ENCODE peak calls at places on chromosomes 13 and 19, in ten cellular contexts. One of them, this sample, is unnamed.

GRCh38 chr19:11195169-11195568 is 2.2 kb downstream of the KANK2 start:
- DNase-seq in Peyer's patch: no peak
- DNase-seq in activated naive CD8-positive, alpha-beta T cell treated with anti-CD3 and anti-CD28 coated beads, Interleukin-2, amount 50 U/mL, for 24 hours: no peak
- DNase-seq in stimulated activated CD4-positive, alpha-beta T cell treated with anti-CD3 and anti-CD28 coated beads, Interleukin-15, amount 100 ng/mL, for 24 hours: no peak
- DNase-seq in activated gamma-delta T cell: no peak
- DNase-seq in putamen: no peak
- DNase-seq in A549: no peak
- DNase-seq in Right ventricle myocardium superior: peak; percentile 61
- DNase-seq in effector memory CD8-positive, alpha-beta T cell: no peak
- DNase-seq in stimulated activated CD8-positive, alpha-beta memory T cell treated with anti-CD3 and anti-CD28 coated beads, Interleukin-12 subunit alpha, Interleukin-12 subunit beta, amount 100 ng/mL, for 4 hours: no peak
- DNase-seq in this sample: no peak

GRCh38 chr19:2250765-2251576 is 1.8 kb downstream of the AMH start:
- DNase-seq in activated naive CD8-positive, alpha-beta T cell treated with anti-CD3 and anti-CD28 coated beads, Interleukin-2, amount 50 U/mL, for 24 hours: no peak
- DNase-seq in Right ventricle myocardium superior: no peak
- DNase-seq in activated gamma-delta T cell: no peak
- DNase-seq in A549: no peak
- DNase-seq in stimulated activated CD4-positive, alpha-beta T cell treated with anti-CD3 and anti-CD28 coated beads, Interleukin-15, amount 100 ng/mL, for 24 hours: peak; percentile 48
- DNase-seq in effector memory CD8-positive, alpha-beta T cell: no peak
- DNase-seq in putamen: no peak
- DNase-seq in stimulated activated CD8-positive, alpha-beta memory T cell treated with anti-CD3 and anti-CD28 coated beads, Interleukin-12 subunit alpha, Interleukin-12 subunit beta, amount 100 ng/mL, for 4 hours: no peak
- DNase-seq in Peyer's patch: no peak
- DNase-seq in this sample: no peak

GRCh38 chr19:9165256-9165655 is 13.5 kb upstream of the OR7D2 start:
- DNase-seq in A549: no peak
- DNase-seq in putamen: no peak
- DNase-seq in activated naive CD8-positive, alpha-beta T cell treated with anti-CD3 and anti-CD28 coated beads, Interleukin-2, amount 50 U/mL, for 24 hours: no peak
- DNase-seq in activated gamma-delta T cell: no peak
- DNase-seq in Peyer's patch: no peak
- DNase-seq in effector memory CD8-positive, alpha-beta T cell: no peak
- DNase-seq in stimulated activated CD8-positive, alpha-beta memory T cell treated with anti-CD3 and anti-CD28 coated beads, Interleukin-12 subunit alpha, Interleukin-12 subunit beta, amount 100 ng/mL, for 4 hours: no peak
- DNase-seq in stimulated activated CD4-positive, alpha-beta T cell treated with anti-CD3 and anti-CD28 coated beads, Interleukin-15, amount 100 ng/mL, for 24 hours: no peak
- DNase-seq in Right ventricle myocardium superior: no peak
- DNase-seq in this sample: no peak

GRCh38 chr13:72639377-72639776 is 88.1 kb downstream of the MZT1 start:
- DNase-seq in Right ventricle myocardium superior: no peak
- DNase-seq in Peyer's patch: no peak
- DNase-seq in stimulated activated CD4-positive, alpha-beta T cell treated with anti-CD3 and anti-CD28 coated beads, Interleukin-15, amount 100 ng/mL, for 24 hours: no peak
- DNase-seq in A549: no peak
- DNase-seq in stimulated activated CD8-positive, alpha-beta memory T cell treated with anti-CD3 and anti-CD28 coated beads, Interleukin-12 subunit alpha, Interleukin-12 subunit beta, amount 100 ng/mL, for 4 hours: no peak
- DNase-seq in activated gamma-delta T cell: no peak
- DNase-seq in effector memory CD8-positive, alpha-beta T cell: no peak
- DNase-seq in putamen: no peak
- DNase-seq in activated naive CD8-positive, alpha-beta T cell treated with anti-CD3 and anti-CD28 coated beads, Interleukin-2, amount 50 U/mL, for 24 hours: no peak
- DNase-seq in this sample: no peak

GRCh38 chr13:107203146-107203847 is 635.4 kb upstream of the ARGLU1 start:
- DNase-seq in putamen: no peak
- DNase-seq in Right ventricle myocardium superior: no peak
- DNase-seq in stimulated activated CD8-positive, alpha-beta memory T cell treated with anti-CD3 and anti-CD28 coated beads, Interleukin-12 subunit alpha, Interleukin-12 subunit beta, amount 100 ng/mL, for 4 hours: no peak
- DNase-seq in activated gamma-delta T cell: peak; percentile 2
- DNase-seq in effector memory CD8-positive, alpha-beta T cell: no peak
- DNase-seq in activated naive CD8-positive, alpha-beta T cell treated with anti-CD3 and anti-CD28 coated beads, Interleukin-2, amount 50 U/mL, for 24 hours: no peak
- DNase-seq in stimulated activated CD4-positive, alpha-beta T cell treated with anti-CD3 and anti-CD28 coated beads, Interleukin-15, amount 100 ng/mL, for 24 hours: no peak
- DNase-seq in Peyer's patch: no peak
- DNase-seq in A549: peak; percentile 5
- DNase-seq in this sample: no peak

GRCh38 chr19:46621191-46622117 is 3.4 kb downstream of the PTGIR start:
- DNase-seq in Peyer's patch: no peak
- DNase-seq in activated naive CD8-positive, alpha-beta T cell treated with anti-CD3 and anti-CD28 coated beads, Interleukin-2, amount 50 U/mL, for 24 hours: no peak
- DNase-seq in stimulated activated CD4-positive, alpha-beta T cell treated with anti-CD3 and anti-CD28 coated beads, Interleukin-15, amount 100 ng/mL, for 24 hours: no peak
- DNase-seq in stimulated activated CD8-positive, alpha-beta memory T cell treated with anti-CD3 and anti-CD28 coated beads, Interleukin-12 subunit alpha, Interleukin-12 subunit beta, amount 100 ng/mL, for 4 hours: no peak
- DNase-seq in Right ventricle myocardium superior: no peak
- DNase-seq in effector memory CD8-positive, alpha-beta T cell: no peak
- DNase-seq in putamen: no peak
- DNase-seq in activated gamma-delta T cell: no peak
- DNase-seq in A549: no peak
- DNase-seq in this sample: no peak

GRCh38 chr13:29935309-29935981 is 85.0 kb upstream of the UBL3 start:
- DNase-seq in putamen: peak; percentile 75
- DNase-seq in stimulated activated CD4-positive, alpha-beta T cell treated with anti-CD3 and anti-CD28 coated beads, Interleukin-15, amount 100 ng/mL, for 24 hours: peak; percentile 83
- DNase-seq in activated gamma-delta T cell: peak; percentile 48
- DNase-seq in stimulated activated CD8-positive, alpha-beta memory T cell treated with anti-CD3 and anti-CD28 coated beads, Interleukin-12 subunit alpha, Interleukin-12 subunit beta, amount 100 ng/mL, for 4 hours: peak; percentile 27
- DNase-seq in Peyer's patch: no peak
- DNase-seq in effector memory CD8-positive, alpha-beta T cell: peak; percentile 76
- DNase-seq in Right ventricle myocardium superior: no peak
- DNase-seq in A549: no peak
- DNase-seq in activated naive CD8-positive, alpha-beta T cell treated with anti-CD3 and anti-CD28 coated beads, Interleukin-2, amount 50 U/mL, for 24 hours: peak; percentile 65
- DNase-seq in this sample: peak; percentile 78

GRCh38 chr13:64083396-64083795 is 2667.7 kb upstream of the PCDH20 start:
- DNase-seq in activated gamma-delta T cell: no peak
- DNase-seq in A549: no peak
- DNase-seq in putamen: no peak
- DNase-seq in activated naive CD8-positive, alpha-beta T cell treated with anti-CD3 and anti-CD28 coated beads, Interleukin-2, amount 50 U/mL, for 24 hours: no peak
- DNase-seq in stimulated activated CD8-positive, alpha-beta memory T cell treated with anti-CD3 and anti-CD28 coated beads, Interleukin-12 subunit alpha, Interleukin-12 subunit beta, amount 100 ng/mL, for 4 hours: no peak
- DNase-seq in stimulated activated CD4-positive, alpha-beta T cell treated with anti-CD3 and anti-CD28 coated beads, Interleukin-15, amount 100 ng/mL, for 24 hours: no peak
- DNase-seq in Peyer's patch: no peak
- DNase-seq in effector memory CD8-positive, alpha-beta T cell: no peak
- DNase-seq in Right ventricle myocardium superior: no peak
- DNase-seq in this sample: no peak

GRCh38 chr13:95385808-95386207 is 84.6 kb upstream of the ABCC4 start:
- DNase-seq in Peyer's patch: no peak
- DNase-seq in activated naive CD8-positive, alpha-beta T cell treated with anti-CD3 and anti-CD28 coated beads, Interleukin-2, amount 50 U/mL, for 24 hours: no peak
- DNase-seq in Right ventricle myocardium superior: no peak
- DNase-seq in activated gamma-delta T cell: no peak
- DNase-seq in A549: no peak
- DNase-seq in stimulated activated CD8-positive, alpha-beta memory T cell treated with anti-CD3 and anti-CD28 coated beads, Interleukin-12 subunit alpha, Interleukin-12 subunit beta, amount 100 ng/mL, for 4 hours: no peak
- DNase-seq in effector memory CD8-positive, alpha-beta T cell: no peak
- DNase-seq in stimulated activated CD4-positive, alpha-beta T cell treated with anti-CD3 and anti-CD28 coated beads, Interleukin-15, amount 100 ng/mL, for 24 hours: no peak
- DNase-seq in putamen: no peak
- DNase-seq in this sample: no peak

GRCh38 chr13:101453784-101454201 is 1.3 kb downstream of the ITGBL1 start:
- DNase-seq in Right ventricle myocardium superior: peak; percentile 42
- DNase-seq in effector memory CD8-positive, alpha-beta T cell: no peak
- DNase-seq in activated naive CD8-positive, alpha-beta T cell treated with anti-CD3 and anti-CD28 coated beads, Interleukin-2, amount 50 U/mL, for 24 hours: no peak
- DNase-seq in stimulated activated CD8-positive, alpha-beta memory T cell treated with anti-CD3 and anti-CD28 coated beads, Interleukin-12 subunit alpha, Interleukin-12 subunit beta, amount 100 ng/mL, for 4 hours: no peak
- DNase-seq in activated gamma-delta T cell: peak; percentile 3
- DNase-seq in A549: no peak
- DNase-seq in Peyer's patch: no peak
- DNase-seq in putamen: no peak
- DNase-seq in stimulated activated CD4-positive, alpha-beta T cell treated with anti-CD3 and anti-CD28 coated beads, Interleukin-15, amount 100 ng/mL, for 24 hours: no peak
- DNase-seq in this sample: no peak

GRCh38 chr19:43820098-43820860 is 6.8 kb upstream of the ZNF283 start:
- DNase-seq in Peyer's patch: no peak
- DNase-seq in stimulated activated CD4-positive, alpha-beta T cell treated with anti-CD3 and anti-CD28 coated beads, Interleukin-15, amount 100 ng/mL, for 24 hours: peak; percentile 61
- DNase-seq in Right ventricle myocardium superior: peak; percentile 61
- DNase-seq in A549: peak; percentile 35
- DNase-seq in activated naive CD8-positive, alpha-beta T cell treated with anti-CD3 and anti-CD28 coated beads, Interleukin-2, amount 50 U/mL, for 24 hours: peak; percentile 23
- DNase-seq in activated gamma-delta T cell: no peak
- DNase-seq in effector memory CD8-positive, alpha-beta T cell: no peak
- DNase-seq in stimulated activated CD8-positive, alpha-beta memory T cell treated with anti-CD3 and anti-CD28 coated beads, Interleukin-12 subunit alpha, Interleukin-12 subunit beta, amount 100 ng/mL, for 4 hours: no peak
- DNase-seq in putamen: peak; percentile 42
- DNase-seq in this sample: peak; percentile 71

GRCh38 chr13:55347528-55347927 is 1793.2 kb upstream of the PRR20A start:
- DNase-seq in activated gamma-delta T cell: no peak
- DNase-seq in activated naive CD8-positive, alpha-beta T cell treated with anti-CD3 and anti-CD28 coated beads, Interleukin-2, amount 50 U/mL, for 24 hours: no peak
- DNase-seq in Right ventricle myocardium superior: no peak
- DNase-seq in putamen: no peak
- DNase-seq in stimulated activated CD8-positive, alpha-beta memory T cell treated with anti-CD3 and anti-CD28 coated beads, Interleukin-12 subunit alpha, Interleukin-12 subunit beta, amount 100 ng/mL, for 4 hours: no peak
- DNase-seq in stimulated activated CD4-positive, alpha-beta T cell treated with anti-CD3 and anti-CD28 coated beads, Interleukin-15, amount 100 ng/mL, for 24 hours: no peak
- DNase-seq in A549: no peak
- DNase-seq in effector memory CD8-positive, alpha-beta T cell: no peak
- DNase-seq in Peyer's patch: no peak
- DNase-seq in this sample: no peak

GRCh38 chr13:42707596-42707995 is 73.8 kb upstream of the FAM216B start:
- DNase-seq in stimulated activated CD4-positive, alpha-beta T cell treated with anti-CD3 and anti-CD28 coated beads, Interleukin-15, amount 100 ng/mL, for 24 hours: no peak
- DNase-seq in Peyer's patch: no peak
- DNase-seq in putamen: no peak
- DNase-seq in activated gamma-delta T cell: no peak
- DNase-seq in activated naive CD8-positive, alpha-beta T cell treated with anti-CD3 and anti-CD28 coated beads, Interleukin-2, amount 50 U/mL, for 24 hours: no peak
- DNase-seq in A549: no peak
- DNase-seq in effector memory CD8-positive, alpha-beta T cell: no peak
- DNase-seq in Right ventricle myocardium superior: no peak
- DNase-seq in stimulated activated CD8-positive, alpha-beta memory T cell treated with anti-CD3 and anti-CD28 coated beads, Interleukin-12 subunit alpha, Interleukin-12 subunit beta, amount 100 ng/mL, for 4 hours: no peak
- DNase-seq in this sample: no peak

GRCh38 chr13:75359266-75359665 is 122.7 kb downstream of the TBC1D4 start:
- DNase-seq in stimulated activated CD8-positive, alpha-beta memory T cell treated with anti-CD3 and anti-CD28 coated beads, Interleukin-12 subunit alpha, Interleukin-12 subunit beta, amount 100 ng/mL, for 4 hours: no peak
- DNase-seq in activated gamma-delta T cell: no peak
- DNase-seq in effector memory CD8-positive, alpha-beta T cell: no peak
- DNase-seq in activated naive CD8-positive, alpha-beta T cell treated with anti-CD3 and anti-CD28 coated beads, Interleukin-2, amount 50 U/mL, for 24 hours: no peak
- DNase-seq in stimulated activated CD4-positive, alpha-beta T cell treated with anti-CD3 and anti-CD28 coated beads, Interleukin-15, amount 100 ng/mL, for 24 hours: no peak
- DNase-seq in A549: peak; percentile 4
- DNase-seq in Right ventricle myocardium superior: no peak
- DNase-seq in putamen: no peak
- DNase-seq in Peyer's patch: no peak
- DNase-seq in this sample: no peak

GRCh38 chr13:41465965-41466364 is 8.6 kb downstream of the RGCC start:
- DNase-seq in Right ventricle myocardium superior: no peak
- DNase-seq in stimulated activated CD8-positive, alpha-beta memory T cell treated with anti-CD3 and anti-CD28 coated beads, Interleukin-12 subunit alpha, Interleukin-12 subunit beta, amount 100 ng/mL, for 4 hours: no peak
- DNase-seq in effector memory CD8-positive, alpha-beta T cell: no peak
- DNase-seq in A549: no peak
- DNase-seq in activated gamma-delta T cell: no peak
- DNase-seq in activated naive CD8-positive, alpha-beta T cell treated with anti-CD3 and anti-CD28 coated beads, Interleukin-2, amount 50 U/mL, for 24 hours: no peak
- DNase-seq in putamen: no peak
- DNase-seq in stimulated activated CD4-positive, alpha-beta T cell treated with anti-CD3 and anti-CD28 coated beads, Interleukin-15, amount 100 ng/mL, for 24 hours: no peak
- DNase-seq in Peyer's patch: no peak
- DNase-seq in this sample: no peak

GRCh38 chr19:19115954-19116353 is 22.3 kb downstream of the TMEM161A start:
- DNase-seq in A549: no peak
- DNase-seq in stimulated activated CD4-positive, alpha-beta T cell treated with anti-CD3 and anti-CD28 coated beads, Interleukin-15, amount 100 ng/mL, for 24 hours: peak; percentile 67
- DNase-seq in activated gamma-delta T cell: no peak
- DNase-seq in effector memory CD8-positive, alpha-beta T cell: peak; percentile 49
- DNase-seq in Right ventricle myocardium superior: no peak
- DNase-seq in stimulated activated CD8-positive, alpha-beta memory T cell treated with anti-CD3 and anti-CD28 coated beads, Interleukin-12 subunit alpha, Interleukin-12 subunit beta, amount 100 ng/mL, for 4 hours: no peak
- DNase-seq in putamen: no peak
- DNase-seq in Peyer's patch: peak; percentile 68
- DNase-seq in activated naive CD8-positive, alpha-beta T cell treated with anti-CD3 and anti-CD28 coated beads, Interleukin-2, amount 50 U/mL, for 24 hours: peak; percentile 69
- DNase-seq in this sample: peak; percentile 78

GRCh38 chr13:27024062-27024461 is 147.5 kb downstream of the USP12 start:
- DNase-seq in activated naive CD8-positive, alpha-beta T cell treated with anti-CD3 and anti-CD28 coated beads, Interleukin-2, amount 50 U/mL, for 24 hours: no peak
- DNase-seq in putamen: no peak
- DNase-seq in effector memory CD8-positive, alpha-beta T cell: no peak
- DNase-seq in stimulated activated CD4-positive, alpha-beta T cell treated with anti-CD3 and anti-CD28 coated beads, Interleukin-15, amount 100 ng/mL, for 24 hours: no peak
- DNase-seq in A549: no peak
- DNase-seq in stimulated activated CD8-positive, alpha-beta memory T cell treated with anti-CD3 and anti-CD28 coated beads, Interleukin-12 subunit alpha, Interleukin-12 subunit beta, amount 100 ng/mL, for 4 hours: no peak
- DNase-seq in activated gamma-delta T cell: no peak
- DNase-seq in Right ventricle myocardium superior: no peak
- DNase-seq in Peyer's patch: no peak
- DNase-seq in this sample: peak; percentile 1

GRCh38 chr13:91307887-91308286 is 39.6 kb upstream of the MIR17HG start:
- DNase-seq in stimulated activated CD8-positive, alpha-beta memory T cell treated with anti-CD3 and anti-CD28 coated beads, Interleukin-12 subunit alpha, Interleukin-12 subunit beta, amount 100 ng/mL, for 4 hours: no peak
- DNase-seq in putamen: no peak
- DNase-seq in Right ventricle myocardium superior: no peak
- DNase-seq in effector memory CD8-positive, alpha-beta T cell: no peak
- DNase-seq in Peyer's patch: no peak
- DNase-seq in A549: no peak
- DNase-seq in activated gamma-delta T cell: no peak
- DNase-seq in stimulated activated CD4-positive, alpha-beta T cell treated with anti-CD3 and anti-CD28 coated beads, Interleukin-15, amount 100 ng/mL, for 24 hours: no peak
- DNase-seq in activated naive CD8-positive, alpha-beta T cell treated with anti-CD3 and anti-CD28 coated beads, Interleukin-2, amount 50 U/mL, for 24 hours: no peak
- DNase-seq in this sample: no peak

GRCh38 chr13:101398191-101398590 is 18.1 kb downstream of the NALCN start:
- DNase-seq in Peyer's patch: no peak
- DNase-seq in activated naive CD8-positive, alpha-beta T cell treated with anti-CD3 and anti-CD28 coated beads, Interleukin-2, amount 50 U/mL, for 24 hours: no peak
- DNase-seq in effector memory CD8-positive, alpha-beta T cell: no peak
- DNase-seq in activated gamma-delta T cell: no peak
- DNase-seq in Right ventricle myocardium superior: no peak
- DNase-seq in A549: no peak
- DNase-seq in stimulated activated CD4-positive, alpha-beta T cell treated with anti-CD3 and anti-CD28 coated beads, Interleukin-15, amount 100 ng/mL, for 24 hours: no peak
- DNase-seq in stimulated activated CD8-positive, alpha-beta memory T cell treated with anti-CD3 and anti-CD28 coated beads, Interleukin-12 subunit alpha, Interleukin-12 subunit beta, amount 100 ng/mL, for 4 hours: no peak
- DNase-seq in putamen: no peak
- DNase-seq in this sample: no peak

GRCh38 chr13:95317037-95317989 is 16.1 kb upstream of the ABCC4 start:
- DNase-seq in Peyer's patch: no peak
- DNase-seq in A549: no peak
- DNase-seq in stimulated activated CD4-positive, alpha-beta T cell treated with anti-CD3 and anti-CD28 coated beads, Interleukin-15, amount 100 ng/mL, for 24 hours: no peak
- DNase-seq in Right ventricle myocardium superior: no peak
- DNase-seq in effector memory CD8-positive, alpha-beta T cell: no peak
- DNase-seq in putamen: no peak
- DNase-seq in activated naive CD8-positive, alpha-beta T cell treated with anti-CD3 and anti-CD28 coated beads, Interleukin-2, amount 50 U/mL, for 24 hours: no peak
- DNase-seq in stimulated activated CD8-positive, alpha-beta memory T cell treated with anti-CD3 and anti-CD28 coated beads, Interleukin-12 subunit alpha, Interleukin-12 subunit beta, amount 100 ng/mL, for 4 hours: no peak
- DNase-seq in activated gamma-delta T cell: no peak
- DNase-seq in this sample: no peak

GRCh38 chr19:14686411-14686810 is 3.4 kb upstream of the ZNF333 start:
- DNase-seq in putamen: no peak
- DNase-seq in activated gamma-delta T cell: no peak
- DNase-seq in stimulated activated CD8-positive, alpha-beta memory T cell treated with anti-CD3 and anti-CD28 coated beads, Interleukin-12 subunit alpha, Interleukin-12 subunit beta, amount 100 ng/mL, for 4 hours: no peak
- DNase-seq in activated naive CD8-positive, alpha-beta T cell treated with anti-CD3 and anti-CD28 coated beads, Interleukin-2, amount 50 U/mL, for 24 hours: peak; percentile 39
- DNase-seq in Peyer's patch: no peak
- DNase-seq in effector memory CD8-positive, alpha-beta T cell: no peak
- DNase-seq in stimulated activated CD4-positive, alpha-beta T cell treated with anti-CD3 and anti-CD28 coated beads, Interleukin-15, amount 100 ng/mL, for 24 hours: peak; percentile 49
- DNase-seq in Right ventricle myocardium superior: peak; percentile 44
- DNase-seq in A549: no peak
- DNase-seq in this sample: no peak

GRCh38 chr19:39401549-39402416 is 4.9 kb upstream of the ZFP36 start:
- DNase-seq in activated naive CD8-positive, alpha-beta T cell treated with anti-CD3 and anti-CD28 coated beads, Interleukin-2, amount 50 U/mL, for 24 hours: peak; percentile 85
- DNase-seq in stimulated activated CD8-positive, alpha-beta memory T cell treated with anti-CD3 and anti-CD28 coated beads, Interleukin-12 subunit alpha, Interleukin-12 subunit beta, amount 100 ng/mL, for 4 hours: peak; percentile 71
- DNase-seq in stimulated activated CD4-positive, alpha-beta T cell treated with anti-CD3 and anti-CD28 coated beads, Interleukin-15, amount 100 ng/mL, for 24 hours: peak; percentile 87
- DNase-seq in Peyer's patch: peak; percentile 95
- DNase-seq in effector memory CD8-positive, alpha-beta T cell: peak; percentile 88
- DNase-seq in putamen: no peak
- DNase-seq in Right ventricle myocardium superior: peak; percentile 69
- DNase-seq in activated gamma-delta T cell: peak; percentile 56
- DNase-seq in A549: no peak
- DNase-seq in this sample: peak; percentile 87

GRCh38 chr19:19306191-19306590 is 14.1 kb downstream of the SUGP1 start:
- DNase-seq in stimulated activated CD8-positive, alpha-beta memory T cell treated with anti-CD3 and anti-CD28 coated beads, Interleukin-12 subunit alpha, Interleukin-12 subunit beta, amount 100 ng/mL, for 4 hours: no peak
- DNase-seq in effector memory CD8-positive, alpha-beta T cell: no peak
- DNase-seq in putamen: no peak
- DNase-seq in activated naive CD8-positive, alpha-beta T cell treated with anti-CD3 and anti-CD28 coated beads, Interleukin-2, amount 50 U/mL, for 24 hours: no peak
- DNase-seq in Peyer's patch: no peak
- DNase-seq in A549: no peak
- DNase-seq in stimulated activated CD4-positive, alpha-beta T cell treated with anti-CD3 and anti-CD28 coated beads, Interleukin-15, amount 100 ng/mL, for 24 hours: no peak
- DNase-seq in activated gamma-delta T cell: no peak
- DNase-seq in Right ventricle myocardium superior: no peak
- DNase-seq in this sample: no peak

GRCh38 chr19:17627161-17627560 is 61.0 kb downstream of the UNC13A start:
- DNase-seq in effector memory CD8-positive, alpha-beta T cell: no peak
- DNase-seq in Peyer's patch: no peak
- DNase-seq in putamen: no peak
- DNase-seq in stimulated activated CD4-positive, alpha-beta T cell treated with anti-CD3 and anti-CD28 coated beads, Interleukin-15, amount 100 ng/mL, for 24 hours: no peak
- DNase-seq in A549: no peak
- DNase-seq in Right ventricle myocardium superior: no peak
- DNase-seq in activated gamma-delta T cell: no peak
- DNase-seq in activated naive CD8-positive, alpha-beta T cell treated with anti-CD3 and anti-CD28 coated beads, Interleukin-2, amount 50 U/mL, for 24 hours: no peak
- DNase-seq in stimulated activated CD8-positive, alpha-beta memory T cell treated with anti-CD3 and anti-CD28 coated beads, Interleukin-12 subunit alpha, Interleukin-12 subunit beta, amount 100 ng/mL, for 4 hours: no peak
- DNase-seq in this sample: no peak

GRCh38 chr13:67275351-67275989 is 45.3 kb upstream of the PCDH9 start:
- DNase-seq in stimulated activated CD8-positive, alpha-beta memory T cell treated with anti-CD3 and anti-CD28 coated beads, Interleukin-12 subunit alpha, Interleukin-12 subunit beta, amount 100 ng/mL, for 4 hours: no peak
- DNase-seq in putamen: no peak
- DNase-seq in Right ventricle myocardium superior: no peak
- DNase-seq in stimulated activated CD4-positive, alpha-beta T cell treated with anti-CD3 and anti-CD28 coated beads, Interleukin-15, amount 100 ng/mL, for 24 hours: no peak
- DNase-seq in activated naive CD8-positive, alpha-beta T cell treated with anti-CD3 and anti-CD28 coated beads, Interleukin-2, amount 50 U/mL, for 24 hours: no peak
- DNase-seq in activated gamma-delta T cell: no peak
- DNase-seq in Peyer's patch: no peak
- DNase-seq in A549: no peak
- DNase-seq in effector memory CD8-positive, alpha-beta T cell: no peak
- DNase-seq in this sample: no peak

GRCh38 chr19:7811989-7812388 is 18.0 kb upstream of the EVI5L start:
- DNase-seq in activated gamma-delta T cell: no peak
- DNase-seq in Peyer's patch: no peak
- DNase-seq in stimulated activated CD4-positive, alpha-beta T cell treated with anti-CD3 and anti-CD28 coated beads, Interleukin-15, amount 100 ng/mL, for 24 hours: no peak
- DNase-seq in activated naive CD8-positive, alpha-beta T cell treated with anti-CD3 and anti-CD28 coated beads, Interleukin-2, amount 50 U/mL, for 24 hours: no peak
- DNase-seq in Right ventricle myocardium superior: no peak
- DNase-seq in A549: no peak
- DNase-seq in putamen: no peak
- DNase-seq in effector memory CD8-positive, alpha-beta T cell: no peak
- DNase-seq in stimulated activated CD8-positive, alpha-beta memory T cell treated with anti-CD3 and anti-CD28 coated beads, Interleukin-12 subunit alpha, Interleukin-12 subunit beta, amount 100 ng/mL, for 4 hours: no peak
- DNase-seq in this sample: no peak

GRCh38 chr13:51534075-51534817 is 50.0 kb upstream of the WDFY2 start:
- DNase-seq in stimulated activated CD8-positive, alpha-beta memory T cell treated with anti-CD3 and anti-CD28 coated beads, Interleukin-12 subunit alpha, Interleukin-12 subunit beta, amount 100 ng/mL, for 4 hours: peak; percentile 11
- DNase-seq in activated gamma-delta T cell: no peak
- DNase-seq in putamen: peak; percentile 45
- DNase-seq in A549: no peak
- DNase-seq in activated naive CD8-positive, alpha-beta T cell treated with anti-CD3 and anti-CD28 coated beads, Interleukin-2, amount 50 U/mL, for 24 hours: peak; percentile 56
- DNase-seq in Peyer's patch: no peak
- DNase-seq in effector memory CD8-positive, alpha-beta T cell: peak; percentile 28
- DNase-seq in Right ventricle myocardium superior: peak; percentile 61
- DNase-seq in stimulated activated CD4-positive, alpha-beta T cell treated with anti-CD3 and anti-CD28 coated beads, Interleukin-15, amount 100 ng/mL, for 24 hours: peak; percentile 45
- DNase-seq in this sample: peak; percentile 68

GRCh38 chr19:3606174-3606689 is 443 bp downstream of the TBXA2R start:
- DNase-seq in activated naive CD8-positive, alpha-beta T cell treated with anti-CD3 and anti-CD28 coated beads, Interleukin-2, amount 50 U/mL, for 24 hours: peak; percentile 40
- DNase-seq in putamen: no peak
- DNase-seq in A549: no peak
- DNase-seq in stimulated activated CD8-positive, alpha-beta memory T cell treated with anti-CD3 and anti-CD28 coated beads, Interleukin-12 subunit alpha, Interleukin-12 subunit beta, amount 100 ng/mL, for 4 hours: no peak
- DNase-seq in Right ventricle myocardium superior: no peak
- DNase-seq in Peyer's patch: peak; percentile 81
- DNase-seq in stimulated activated CD4-positive, alpha-beta T cell treated with anti-CD3 and anti-CD28 coated beads, Interleukin-15, amount 100 ng/mL, for 24 hours: peak; percentile 49
- DNase-seq in activated gamma-delta T cell: no peak
- DNase-seq in effector memory CD8-positive, alpha-beta T cell: no peak
- DNase-seq in this sample: peak; percentile 73